ENCODE peak calls at places on chromosomes 2 and 18, in six cellular contexts. V, B, G, S, R and C are unnamed samples.

GRCh38 chr18:45887585-45887984 is 62.1 kb downstream of the SIGLEC15 start:
- DNase-seq in G (no peak), R (no peak), S (no peak), B (no peak), V (no peak), C (no peak)

GRCh38 chr2:5926896-5927512 is 234.8 kb downstream of the SOX11 start:
- DNase-seq in S (no peak), G (no peak), B (no peak), R (no peak), V (no peak), C (no peak)

GRCh38 chr2:111057721-111058120 is 63.0 kb upstream of the BCL2L11 start:
- DNase-seq in G (no peak), R (no peak), V (no peak), S (no peak), B (no peak), C (no peak)

GRCh38 chr2:209977386-209978239 is 24.8 kb upstream of the RPE start:
- DNase-seq in R (peak), G (peak), S (no peak), B (peak), V (no peak), C (no peak)

GRCh38 chr2:181892795-181893435 is 1.4 kb downstream of the ITPRID2 start:
- DNase-seq in G (no peak), B (peak), R (no peak), S (no peak), V (no peak), C (no peak)

GRCh38 chr2:241272298-241272721 is 43.2 kb downstream of the HDLBP start:
- DNase-seq in S (no peak), R (peak), G (peak), V (peak), B (no peak), C (peak)

GRCh38 chr2:177211148-177211547 is 1.4 kb upstream of the HNRNPA3 start:
- DNase-seq in G (no peak), S (no peak), V (no peak), B (no peak), R (no peak), C (no peak)

GRCh38 chr2:109253216-109253615 is 124.2 kb downstream of the SH3RF3 start:
- DNase-seq in S (no peak), G (no peak), V (no peak), B (no peak), R (no peak), C (no peak)

GRCh38 chr18:23703057-23703986 is 14.1 kb downstream of the LAMA3 start:
- DNase-seq in G (peak), V (no peak), S (no peak), R (peak), B (peak), C (no peak)

GRCh38 chr2:38056216-38056615 is 19.7 kb downstream of the CYP1B1 start:
- DNase-seq in R (no peak), V (no peak), B (no peak), G (no peak), S (no peak), C (no peak)

GRCh38 chr2:105134076-105134475 is 96.2 kb downstream of the MRPS9 start:
- DNase-seq in V (no peak), G (no peak), R (no peak), S (no peak), B (peak), C (no peak)

GRCh38 chr2:7633556-7634153 is 716.4 kb downstream of the RNF144A start:
- DNase-seq in S (no peak), G (no peak), R (no peak), V (no peak), B (no peak), C (no peak)

GRCh38 chr18:14025306-14025940 is 106.8 kb downstream of the ZNF519 start:
- DNase-seq in B (no peak), V (no peak), S (peak), R (no peak), G (no peak), C (no peak)

GRCh38 chr2:64951306-64951953 is 37.8 kb upstream of the SLC1A4 start:
- DNase-seq in B (no peak), S (no peak), G (no peak), R (no peak), V (no peak), C (no peak)

GRCh38 chr2:225056330-225057073 is 14.2 kb upstream of the DOCK10 start:
- DNase-seq in B (no peak), G (no peak), V (no peak), R (no peak), S (no peak), C (no peak)

GRCh38 chr2:121818546-121818945 is 63.1 kb downstream of the TSN start:
- DNase-seq in V (no peak), S (no peak), G (no peak), R (no peak), B (no peak), C (no peak)

GRCh38 chr2:61943251-61943650 is 37.8 kb downstream of the COMMD1 start:
- DNase-seq in G (no peak), R (no peak), V (no peak), S (no peak), B (no peak), C (no peak)

GRCh38 chr2:195468771-195469170 is 188.3 kb upstream of the SLC39A10 start:
- DNase-seq in V (no peak), G (no peak), B (no peak), S (no peak), R (no peak), C (peak)

GRCh38 chr2:149715005-149715592 is 127.5 kb upstream of the MMADHC start:
- DNase-seq in B (peak), G (no peak), R (no peak), S (peak), V (no peak), C (no peak)

GRCh38 chr18:58580078-58580477 is 48.8 kb downstream of the ALPK2 start:
- DNase-seq in G (no peak), V (no peak), S (no peak), R (no peak), B (peak), C (no peak)

GRCh38 chr2:234804704-234805103 is 147.1 kb upstream of the SH3BP4 start:
- DNase-seq in V (no peak), B (no peak), R (no peak), S (no peak), G (no peak), C (no peak)

GRCh38 chr18:9803698-9804516 is 81.9 kb upstream of the TXNDC2 start:
- DNase-seq in V (peak), S (no peak), B (no peak), G (no peak), R (peak), C (no peak)

GRCh38 chr18:10147752-10148151 is 233.9 kb downstream of the VAPA start:
- DNase-seq in B (no peak), R (no peak), S (no peak), V (no peak), G (no peak), C (no peak)

GRCh38 chr2:212392048-212392447 is 146.6 kb downstream of the ERBB4 start:
- DNase-seq in V (no peak), G (no peak), S (no peak), B (peak), R (no peak), C (no peak)

GRCh38 chr18:73564073-73564472 is 583.6 kb downstream of the FBXO15 start:
- DNase-seq in V (no peak), R (no peak), S (no peak), B (peak), G (no peak), C (no peak)

GRCh38 chr2:113230531-113230930 is 48.2 kb downstream of the PAX8 start:
- DNase-seq in S (no peak), B (peak), V (no peak), R (no peak), G (no peak), C (no peak)

GRCh38 chr18:45838302-45839070 is 13.0 kb downstream of the SIGLEC15 start:
- DNase-seq in R (no peak), B (no peak), S (no peak), V (no peak), G (no peak), C (no peak)

GRCh38 chr2:240424341-240425235 is 10.9 kb upstream of the GPC1 start:
- DNase-seq in V (no peak), B (no peak), R (no peak), G (no peak), S (no peak), C (no peak)

GRCh38 chr2:9317559-9317958 is 105.8 kb downstream of the ITGB1BP1 start:
- DNase-seq in S (no peak), R (no peak), G (no peak), V (no peak), B (no peak), C (no peak)

GRCh38 chr2:162114291-162114690 is 37.8 kb downstream of the GCG start:
- DNase-seq in S (no peak), V (no peak), G (no peak), R (no peak), B (no peak), C (no peak)

GRCh38 chr2:24009680-24010476 is at the start of gene MFSD2B:
- DNase-seq in V (no peak), G (no peak), R (peak), B (peak), S (no peak), C (no peak)

GRCh38 chr2:156199588-156199987 is 132.9 kb downstream of the NR4A2 start:
- DNase-seq in G (no peak), B (no peak), V (no peak), R (no peak), S (no peak), C (no peak)

GRCh38 chr18:79309572-79310278 is 86.0 kb upstream of the NFATC1 start:
- DNase-seq in S (no peak), R (no peak), V (no peak), G (no peak), B (peak), C (no peak)

GRCh38 chr2:113337809-113338208 is 59.1 kb upstream of the PAX8 start:
- DNase-seq in B (no peak), V (peak), G (no peak), R (no peak), S (no peak), C (no peak)

GRCh38 chr18:48139427-48140347 is 209.2 kb upstream of the SMAD2 start:
- DNase-seq in G (no peak), R (peak), V (peak), B (no peak), S (no peak), C (no peak)

GRCh38 chr2:113173563-113174368 is at the start of gene PSD4:
- DNase-seq in G (peak), V (peak), S (no peak), B (no peak), R (no peak), C (peak)

GRCh38 chr2:55048514-55048924 is 1.7 kb downstream of the RTN4 start:
- DNase-seq in G (no peak), R (peak), V (peak), S (no peak), B (peak), C (no peak)

GRCh38 chr2:55043841-55044240 is 6.4 kb downstream of the RTN4 start:
- DNase-seq in V (no peak), G (no peak), B (no peak), R (no peak), S (no peak), C (no peak)

GRCh38 chr2:55047677-55048299 is 2.5 kb downstream of the RTN4 start:
- DNase-seq in G (no peak), S (no peak), V (peak), R (no peak), B (peak), C (no peak)

GRCh38 chr2:55048925-55049793 is 1.1 kb downstream of the RTN4 start:
- DNase-seq in V (peak), G (peak), R (peak), S (peak), B (peak), C (peak)

GRCh38 chr2:55045685-55046221 is 4.5 kb downstream of the RTN4 start:
- DNase-seq in B (no peak), V (no peak), R (no peak), S (no peak), G (no peak), C (no peak)
- H3K4me3 ChIP-seq in B (peak), V (no peak), R (no peak), S (no peak), G (no peak), C (no peak)

GRCh38 chr18:50178601-50179000 is 16.3 kb downstream of the MYO5B start:
- DNase-seq in B (no peak), G (no peak), S (no peak), R (no peak), V (no peak), C (no peak)
- H3K4me3 ChIP-seq in B (no peak), G (no peak), S (no peak), R (no peak), V (no peak), C (no peak)

DNA sequence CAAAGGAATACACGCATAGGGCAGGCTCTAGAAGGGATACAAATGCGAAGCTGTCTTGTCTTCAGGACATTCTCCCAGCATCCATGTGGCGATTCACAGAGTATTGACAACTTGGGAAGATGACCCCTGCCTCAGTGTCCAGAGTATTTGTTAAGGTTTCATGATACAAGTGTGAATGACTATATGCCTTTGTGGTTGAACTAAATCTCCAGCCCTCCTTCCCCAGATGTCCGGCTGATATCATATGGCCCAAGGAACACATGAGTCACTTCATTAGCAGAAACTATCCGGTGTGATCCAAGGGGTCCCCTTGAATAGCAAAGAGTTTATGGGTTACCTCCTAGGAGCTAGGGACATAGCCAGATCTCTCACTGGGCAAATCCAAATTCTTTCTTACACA is 151.0 kb downstream of the INSIG2 start:
- DNase-seq in S (no peak), V (no peak), B (no peak), R (no peak), G (no peak), C (no peak)
- H3K4me3 ChIP-seq in S (no peak), V (no peak), B (no peak), R (no peak), G (no peak), C (no peak)

GRCh38 chr18:68549257-68549871 is 165.5 kb downstream of the TMX3 start:
- DNase-seq in V (no peak), G (no peak), R (no peak), S (no peak), B (peak), C (no peak)
- H3K4me3 ChIP-seq in V (no peak), G (no peak), R (no peak), S (no peak), B (no peak), C (no peak)

DNA sequence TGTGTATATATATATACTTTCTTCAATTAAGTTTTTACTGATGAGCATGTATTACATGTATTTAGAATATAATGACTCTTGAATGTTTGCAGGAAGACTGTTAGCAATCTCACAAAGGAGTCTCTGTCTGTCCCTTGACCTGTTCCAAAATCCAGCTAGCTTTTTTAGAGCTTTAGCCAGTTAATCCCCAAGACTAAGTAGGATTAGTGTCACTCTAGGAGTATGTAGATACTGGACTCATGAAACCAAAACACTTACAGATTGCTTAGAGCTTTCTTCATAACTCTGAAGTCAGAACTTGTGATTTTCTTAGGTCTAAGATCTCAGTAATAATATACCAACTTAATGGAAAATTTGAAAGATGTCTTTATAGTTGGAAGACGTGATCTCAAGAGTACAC is 2.2 kb downstream of the UBXN4 start:
- DNase-seq in V (no peak), R (no peak), S (no peak), G (no peak), B (peak), C (no peak)
- H3K4me3 ChIP-seq in V (no peak), R (peak), S (no peak), G (no peak), B (peak), C (peak)

GRCh38 chr2:233092446-233093438 is 32.6 kb downstream of the INPP5D start:
- DNase-seq in S (no peak), B (no peak), G (no peak), V (no peak), R (no peak), C (no peak)
- H3K4me3 ChIP-seq in S (no peak), B (no peak), G (no peak), V (no peak), R (no peak), C (no peak)

GRCh38 chr2:170235860-170236638 is 58.1 kb downstream of the MYO3B start:
- DNase-seq in B (peak), R (peak), S (no peak), G (peak), V (no peak), C (no peak)
- H3K4me3 ChIP-seq in B (no peak), R (no peak), S (no peak), G (no peak), V (no peak), C (no peak)